ENCODE peak calls at places on chromosome 12, in eight cellular contexts. E, G, Z, F, W, O, A and J are unnamed samples.

GRCh38 chr12:57625261-57626032 is 7.6 kb downstream of the B4GALNT1 start:
- DNase-seq in F (no peak), O (no peak), W (no peak), A (no peak), E (no peak), G (no peak), Z (no peak), J (no peak)

GRCh38 chr12:537772-538171 is 78.0 kb downstream of the B4GALNT3 start:
- DNase-seq in Z (no peak), G (no peak), F (no peak), W (no peak), A (no peak), O (no peak), E (peak), J (no peak)

GRCh38 chr12:108914031-108914630 is 34.2 kb downstream of the DAO start:
- DNase-seq in O (no peak), G (no peak), Z (peak), F (peak), A (no peak), W (no peak), E (no peak), J (no peak)

GRCh38 chr12:105839629-105840127 is 299.1 kb downstream of the NUAK1 start:
- DNase-seq in A (no peak), E (no peak), O (no peak), F (no peak), Z (no peak), G (no peak), W (no peak), J (no peak)

GRCh38 chr12:29158364-29158763 is 9.3 kb downstream of the FAR2 start:
- DNase-seq in O (no peak), G (no peak), A (no peak), Z (peak), F (no peak), W (no peak), E (no peak), J (no peak)

GRCh38 chr12:4268549-4269181 is 4.9 kb upstream of the CCND2 start:
- DNase-seq in O (peak), G (no peak), F (no peak), W (no peak), Z (no peak), E (no peak), A (no peak), J (no peak)

GRCh38 chr12:62799766-62800406 is 135.1 kb downstream of the PPM1H start:
- DNase-seq in F (no peak), G (no peak), E (no peak), Z (no peak), A (no peak), W (no peak), O (no peak), J (no peak)

GRCh38 chr12:90262261-90262660 is 553.6 kb upstream of the ATP2B1 start:
- DNase-seq in E (no peak), W (peak), G (no peak), F (peak), O (no peak), A (no peak), Z (no peak), J (no peak)

GRCh38 chr12:4849024-4849594 is 60.6 kb upstream of the KCNA1 start:
- DNase-seq in F (peak), O (no peak), E (no peak), Z (no peak), G (no peak), A (peak), W (peak), J (no peak)

GRCh38 chr12:95321516-95322246 is 104.1 kb downstream of the VEZT start:
- DNase-seq in F (no peak), A (no peak), Z (no peak), O (no peak), W (no peak), E (no peak), G (no peak), J (no peak)

GRCh38 chr12:11779286-11779685 is 129.8 kb downstream of the ETV6 start:
- DNase-seq in W (no peak), A (no peak), G (no peak), O (no peak), E (no peak), Z (no peak), F (peak), J (no peak)